ENCODE peak calls at places on chromosomes 11 and 22, in nine cellular contexts. S is heart right ventricle; N is stimulated activated CD4-positive, alpha-beta T cell treated with anti-CD3 and anti-CD28 coated beads, Interleukin-2, amount 100 ng/mL, for 48 hours; R is neuronal stem cell; W is left ventricle myocardium inferior; Q is GM12891; P is EH; Z is AG04450; K is IMR-90. C is an unnamed sample.

GRCh38 chr11:80330302-80330701 is 889.5 kb upstream of the TENM4 start:
- DNase-seq in S (no peak), N (no peak), R (no peak), W (no peak), Q (no peak), P (no peak), Z (peak; percentile 1), K (peak; percentile 51), C (no peak)

GRCh38 chr11:35276396-35276795 is 137.4 kb downstream of the CD44 start:
- DNase-seq in S (no peak), N (no peak), R (no peak), W (no peak), Q (no peak), P (no peak), Z (no peak), K (peak; percentile 39), C (no peak)

GRCh38 chr11:116118138-116118470 is 613.9 kb upstream of the CADM1 start:
- DNase-seq in S (no peak), N (no peak), R (no peak), W (no peak), Q (no peak), P (no peak), Z (no peak), K (no peak), C (no peak)

GRCh38 chr11:107439586-107440201 is 17.9 kb downstream of the CWF19L2 start:
- DNase-seq in S (no peak), N (no peak), R (no peak), W (no peak), Q (no peak), P (no peak), Z (no peak), K (no peak), C (no peak)

GRCh38 chr11:5596611-5597201 is at the start of gene TRIM6:
- DNase-seq in S (peak; percentile 55), N (no peak), R (peak; percentile 18), W (peak; percentile 50), Q (peak; percentile 21), P (peak; percentile 56), Z (no peak), K (peak; percentile 35), C (no peak)

GRCh38 chr22:18994780-18995711 is 59.0 kb upstream of the PRODH start:
- DNase-seq in S (no peak), N (no peak), R (peak; percentile 47), W (no peak), Q (no peak), P (no peak), Z (no peak), K (no peak), C (no peak)

GRCh38 chr22:32487021-32487420 is 12.4 kb downstream of the FBXO7 start:
- DNase-seq in S (no peak), N (no peak), R (no peak), W (no peak), Q (no peak), P (no peak), Z (no peak), K (no peak), C (no peak)

GRCh38 chr22:45627489-45628233 is 44.0 kb upstream of the ATXN10 start:
- DNase-seq in S (no peak), N (no peak), R (no peak), W (no peak), Q (no peak), P (no peak), Z (no peak), K (no peak), C (no peak)

GRCh38 chr11:114921697-114922096 is 243.4 kb downstream of the NXPE2 start:
- DNase-seq in S (no peak), N (no peak), R (no peak), W (no peak), Q (no peak), P (no peak), Z (no peak), K (no peak), C (no peak)

GRCh38 chr22:48758021-48758561 is 1069.6 kb downstream of the BRD1 start:
- DNase-seq in S (no peak), N (no peak), R (no peak), W (no peak), Q (no peak), P (no peak), Z (no peak), K (no peak), C (no peak)

GRCh38 chr11:96154802-96155520 is 188.0 kb downstream of the MAML2 start:
- DNase-seq in S (no peak), N (no peak), R (no peak), W (no peak), Q (no peak), P (peak; percentile 92), Z (no peak), K (peak; percentile 80), C (no peak)

GRCh38 chr22:31346255-31346732 is at the start of gene PATZ1:
- DNase-seq in S (no peak), N (peak; percentile 54), R (peak; percentile 69), W (peak; percentile 64), Q (peak; percentile 79), P (peak; percentile 78), Z (peak; percentile 37), K (peak; percentile 72), C (peak; percentile 66)

GRCh38 chr11:10476927-10477689 is 22.0 kb downstream of the AMPD3 start:
- DNase-seq in S (no peak), N (no peak), R (no peak), W (no peak), Q (no peak), P (no peak), Z (no peak), K (no peak), C (no peak)

GRCh38 chr11:128894296-128894681 is 3.1 kb downstream of the KCNJ5 start:
- DNase-seq in S (no peak), N (no peak), R (no peak), W (no peak), Q (no peak), P (no peak), Z (no peak), K (no peak), C (no peak)

GRCh38 chr22:31488988-31489617 is 539 bp downstream of the EIF4ENIF1 start:
- DNase-seq in S (peak; percentile 47), N (no peak), R (peak; percentile 27), W (peak; percentile 36), Q (peak; percentile 41), P (peak; percentile 46), Z (no peak), K (peak; percentile 7), C (peak; percentile 29)

GRCh38 chr11:35247428-35247827 is 108.5 kb downstream of the CD44 start:
- DNase-seq in S (no peak), N (no peak), R (no peak), W (no peak), Q (no peak), P (no peak), Z (no peak), K (no peak), C (no peak)

GRCh38 chr11:14310696-14311095 is 48.3 kb downstream of the RRAS2 start:
- DNase-seq in S (no peak), N (no peak), R (no peak), W (no peak), Q (no peak), P (peak; percentile 63), Z (no peak), K (peak; percentile 49), C (no peak)

GRCh38 chr22:22397292-22397870 is 111.2 kb downstream of the ZNF280B start:
- DNase-seq in S (no peak), N (no peak), R (no peak), W (peak; percentile 59), Q (no peak), P (peak; percentile 59), Z (no peak), K (no peak), C (no peak)

GRCh38 chr11:107050126-107050525 is 31.9 kb upstream of the GUCY1A2 start:
- DNase-seq in S (no peak), N (no peak), R (no peak), W (no peak), Q (no peak), P (peak; percentile 19), Z (no peak), K (no peak), C (no peak)